ENCODE peak calls at places on chromosomes 11 and 22, in ten cellular contexts. D is HT1080; T is T-helper 2 cell; E is stimulated activated naive CD8-positive, alpha-beta T cell treated with anti-CD3 and anti-CD28 coated beads, Interleukin-15, Interleukin-2, amounts not matched to agents 100 U/mL and 50 U/mL, for 24 hours; S is C1 segment of cervical spinal cord; L is astrocyte of the cerebellum; H is NCI-H146; M is osteocyte; O is endothelial cell; Q is germinal center. A is an unnamed sample.

GRCh38 chr11:131392528-131393255 is 22.3 kb downstream of the NTM start:
- DNase-seq in D (peak; percentile 49), T (no peak), E (no peak), S (no peak), L (no peak), H (no peak), M (no peak), O (peak; percentile 24), Q (no peak), A (no peak)

GRCh38 chr11:3104961-3105790 is 48.0 kb upstream of the CARS1 start:
- DNase-seq in D (no peak), T (no peak), E (no peak), S (no peak), L (no peak), H (no peak), M (peak; percentile 80), O (no peak), Q (peak; percentile 2), A (no peak)

GRCh38 chr11:11451501-11452005 is 98.5 kb upstream of the CSNK2A3 start:
- DNase-seq in D (peak; percentile 38), T (no peak), E (no peak), S (no peak), L (no peak), H (no peak), M (no peak), O (no peak), Q (no peak), A (no peak)

GRCh38 chr11:58059011-58059358 is 28.2 kb downstream of the OR6Q1 start:
- DNase-seq in D (peak; percentile 77), T (no peak), E (no peak), S (no peak), L (peak; percentile 68), H (no peak), M (no peak), O (no peak), Q (no peak), A (peak; percentile 60)

GRCh38 chr11:43119275-43119970 is 192.4 kb upstream of the API5 start:
- DNase-seq in D (peak; percentile 14), T (no peak), E (no peak), S (no peak), L (no peak), H (no peak), M (no peak), O (no peak), Q (no peak), A (no peak)

GRCh38 chr22:44537016-44537936 is 39.2 kb upstream of the RTL6 start:
- DNase-seq in D (no peak), T (no peak), E (no peak), S (no peak), L (no peak), H (no peak), M (no peak), O (no peak), Q (no peak), A (no peak)

GRCh38 chr11:59426361-59427067 is at the start of gene OR5A2:
- DNase-seq in D (no peak), T (no peak), E (no peak), S (no peak), L (no peak), H (no peak), M (no peak), O (no peak), Q (no peak), A (no peak)

GRCh38 chr11:2201542-2201941 is 29.9 kb upstream of the TH start:
- DNase-seq in D (no peak), T (no peak), E (no peak), S (no peak), L (no peak), H (no peak), M (no peak), O (no peak), Q (no peak), A (no peak)

GRCh38 chr11:2088746-2089535 is 50.2 kb downstream of the IGF2 start:
- DNase-seq in D (no peak), T (no peak), E (no peak), S (no peak), L (no peak), H (no peak), M (peak; percentile 81), O (no peak), Q (no peak), A (no peak)